ENCODE peak calls at places on chromosomes 6 and 20, in four cellular contexts. W, L, O and R are unnamed samples. For H3K27me3 and H3K4me1, the result is how much of the 10 kb centered on the place peaks cover.

GRCh38 chr6:149890629-149891045 is 7.3 kb downstream of the RAET1E start:
- DNase-seq in W (no peak), O (no peak), L (no peak), R (no peak)

GRCh38 chr6:36920049-36920448 is 34.3 kb downstream of the C6orf89 start:
- DNase-seq in O (no peak), L (no peak), W (peak), R (no peak)

GRCh38 chr20:14544688-14545087 is 207.3 kb upstream of the FLRT3 start:
- DNase-seq in L (no peak), O (no peak), W (no peak), R (no peak)

GRCh38 chr6:2947424-2947823 is 23.9 kb downstream of the SERPINB6 start:
- DNase-seq in L (no peak), W (no peak), O (no peak), R (no peak)

GRCh38 chr20:18738888-18739287 is 74.7 kb upstream of the SCP2D1 start:
- DNase-seq in W (no peak), O (no peak), L (no peak), R (no peak)

GRCh38 chr6:91376686-91377085 is 789.8 kb upstream of the MAP3K7 start:
- DNase-seq in W (peak), O (no peak), L (no peak), R (no peak)

GRCh38 chr20:56624786-56625681 is 4.1 kb upstream of the TFAP2C start:
- DNase-seq in L (no peak), W (no peak), O (no peak), R (no peak)

GRCh38 chr6:13563009-13563408 is 11.4 kb upstream of the SIRT5 start:
- DNase-seq in O (no peak), W (no peak), L (no peak), R (no peak)

GRCh38 chr6:98832282-98833100 is 1.9 kb upstream of the POU3F2 start:
- DNase-seq in W (no peak), L (no peak), O (no peak), R (no peak)

GRCh38 chr20:39004508-39004907 is 42.4 kb downstream of the DHX35 start:
- DNase-seq in O (no peak), W (peak), L (peak), R (no peak)

GRCh38 chr6:3575701-3576100 is 118.9 kb upstream of the SLC22A23 start:
- DNase-seq in O (no peak), L (no peak), W (no peak), R (peak)

GRCh38 chr20:199996-200395 is 10.5 kb upstream of the DEFB128 start:
- DNase-seq in W (no peak), L (no peak), O (no peak), R (no peak)

GRCh38 chr6:152121910-152122309 is 314.4 kb downstream of the ESR1 start:
- DNase-seq in L (no peak), W (no peak), O (no peak), R (no peak)

GRCh38 chr6:142810952-142811514 is 133.9 kb downstream of the HIVEP2 start:
- DNase-seq in L (no peak), O (no peak), W (no peak), R (no peak)

GRCh38 chr20:20706285-20706684 is 6.2 kb downstream of the RALGAPA2 start:
- DNase-seq in O (no peak), L (no peak), W (no peak), R (no peak)

GRCh38 chr6:106300944-106301343 is 24.6 kb downstream of the ATG5 start:
- DNase-seq in L (peak), O (no peak), W (no peak), R (no peak)

GRCh38 chr20:10619427-10619826 is 54.4 kb downstream of the JAG1 start:
- DNase-seq in O (no peak), W (no peak), L (no peak), R (no peak)

GRCh38 chr6:154430494-154430919 is 73.9 kb upstream of the IPCEF1 start:
- DNase-seq in W (no peak), L (no peak), O (no peak), R (no peak)

GRCh38 chr20:63767456-63767855 is 27.9 kb downstream of the SLC2A4RG start:
- DNase-seq in W (no peak), L (no peak), O (no peak), R (no peak)

GRCh38 chr6:24381476-24382219 is 21.1 kb upstream of the MRS2 start:
- DNase-seq in O (no peak), W (no peak), L (no peak), R (no peak)

GRCh38 chr20:9200620-9201019 is 131.7 kb downstream of the PLCB4 start:
- DNase-seq in O (no peak), L (no peak), W (no peak), R (no peak)

GRCh38 chr6:128230267-128230989 is 290.0 kb downstream of the PTPRK start:
- DNase-seq in L (no peak), W (peak), O (no peak), R (no peak)

GRCh38 chr6:41984623-41985022 is 43.0 kb upstream of the CCND3 start:
- DNase-seq in L (no peak), W (no peak), O (no peak), R (no peak)

GRCh38 chr6:107941627-107942026 is 16.4 kb downstream of the SEC63 start:
- DNase-seq in W (no peak), L (no peak), O (no peak), R (no peak)

GRCh38 chr6:38095054-38095453 is 275.5 kb downstream of the ZFAND3 start:
- DNase-seq in O (no peak), L (no peak), W (no peak), R (no peak)

GRCh38 chr20:62719250-62719945 is 10.8 kb downstream of the NTSR1 start:
- DNase-seq in W (no peak), O (no peak), L (no peak), R (no peak)

GRCh38 chr6:161152904-161153662 is 120.8 kb downstream of the AGPAT4 start:
- DNase-seq in O (no peak), W (no peak), L (no peak), R (no peak)

GRCh38 chr6:154598403-154598802 is 87.9 kb upstream of the CNKSR3 start:
- DNase-seq in L (no peak), W (no peak), O (no peak), R (no peak)

GRCh38 chr6:168782211-168782729 is 341.3 kb downstream of the SMOC2 start:
- DNase-seq in W (no peak), O (no peak), L (no peak), R (no peak)

GRCh38 chr6:170032197-170032596 is 258.7 kb downstream of the DLL1 start:
- DNase-seq in W (no peak), O (no peak), L (no peak), R (no peak)

GRCh38 chr6:164379786-164380185 is 929.6 kb downstream of the C6orf118 start:
- DNase-seq in W (no peak), O (no peak), L (no peak), R (no peak)

GRCh38 chr6:87393026-87393622 is 14.6 kb upstream of the CFAP206 start:
- DNase-seq in W (no peak), L (peak), O (peak), R (peak)

GRCh38 chr20:47521059-47521808 is 19.5 kb downstream of the NCOA3 start:
- DNase-seq in W (no peak), L (no peak), O (no peak), R (no peak)

GRCh38 chr20:8924539-8924938 is 144.3 kb upstream of the PLCB4 start:
- DNase-seq in L (no peak), O (no peak), W (no peak), R (no peak)

GRCh38 chr6:159608961-159609673 is 83.9 kb downstream of the SOD2 start:
- DNase-seq in L (no peak), W (no peak), O (peak), R (peak)

GRCh38 chr6:49550413-49551125 is at the start of gene C6orf141:
- DNase-seq in L (no peak), W (peak), O (no peak), R (no peak)

GRCh38 chr6:30480536-30481156 is 8.7 kb upstream of the HLA-E start:
- DNase-seq in O (no peak), W (no peak), L (peak), R (no peak)

GRCh38 chr6:139519571-139520031 is 145.2 kb upstream of the CITED2 start:
- DNase-seq in O (no peak), W (no peak), L (no peak), R (no peak)

GRCh38 chr20:55158446-55158845 is 683.1 kb downstream of the DOK5 start:
- DNase-seq in W (no peak), L (no peak), O (no peak), R (no peak)

GRCh38 chr20:61630816-61631215 is 378.8 kb downstream of the CDH4 start:
- DNase-seq in L (no peak), W (no peak), O (no peak), R (no peak)
- H3K27me3 ChIP-seq in L (under half), W (under half), O (half or more), R (under half)

DNA sequence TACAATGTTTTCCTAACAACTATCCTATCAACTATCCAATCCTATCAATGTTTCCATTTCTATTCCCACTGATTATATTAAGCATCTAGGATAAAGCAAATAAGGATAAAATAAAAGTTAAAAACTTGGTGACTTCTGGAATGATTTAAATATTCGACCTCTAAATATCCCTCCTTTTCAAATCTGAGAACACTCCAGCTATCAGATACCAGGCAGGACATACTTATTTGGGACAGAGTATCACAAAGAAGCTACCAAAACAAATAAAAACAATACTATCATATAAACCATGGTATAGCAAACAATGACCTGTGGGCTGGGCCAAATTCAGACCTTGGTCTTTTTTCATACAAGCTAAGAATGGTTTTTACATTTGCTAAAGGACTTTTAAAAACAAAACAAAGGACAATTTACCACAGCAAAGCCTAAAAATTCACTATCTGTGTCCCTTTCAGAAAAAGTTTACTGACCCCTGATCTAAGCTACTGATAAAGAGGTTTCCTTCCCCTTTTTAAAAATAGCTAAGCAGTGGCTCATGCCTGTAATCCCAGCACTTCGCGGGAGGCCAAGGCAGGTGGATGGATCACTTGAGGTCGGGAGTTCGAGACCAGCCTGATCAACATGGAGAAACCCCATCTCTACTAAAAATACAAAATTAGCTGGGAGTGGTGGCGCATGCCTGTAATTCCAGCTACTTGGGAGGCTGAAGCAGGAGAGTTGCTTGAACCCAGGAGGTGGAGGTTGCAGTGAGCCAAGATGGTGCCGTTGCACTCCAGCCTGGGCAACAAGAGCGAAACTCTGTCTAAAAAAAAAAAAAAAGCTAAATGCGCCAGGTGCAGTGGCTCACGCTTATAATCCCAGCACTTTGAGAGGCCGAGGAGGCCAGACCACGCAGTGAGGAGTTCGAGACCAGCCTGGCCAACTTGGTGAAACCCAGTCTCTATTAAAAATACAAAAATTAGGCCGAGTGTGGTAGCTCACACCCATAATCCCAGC is 6.0 kb downstream of the NUP153 start:
- DNase-seq in O (no peak), W (no peak), L (no peak), R (no peak)
- H3K4me1 ChIP-seq in O (under half), W (under half), L (half or more), R (under half)

GRCh38 chr6:34004706-34005105 is 141.2 kb downstream of the GRM4 start:
- DNase-seq in L (no peak), W (no peak), O (no peak), R (no peak)

GRCh38 chr6:34005845-34006644 is 139.8 kb downstream of the GRM4 start:
- DNase-seq in L (no peak), O (no peak), W (no peak), R (peak)

GRCh38 chr6:34001706-34002645 is 143.9 kb downstream of the GRM4 start:
- DNase-seq in W (no peak), L (no peak), O (no peak), R (no peak)

GRCh38 chr6:34000281-34000680 is 145.6 kb downstream of the GRM4 start:
- DNase-seq in L (no peak), W (no peak), O (no peak), R (no peak)

GRCh38 chr6:34003962-34004361 is 141.9 kb downstream of the GRM4 start:
- DNase-seq in O (no peak), W (no peak), L (no peak), R (no peak)
- H3K27me3 ChIP-seq in O (half or more), W (under half), L (under half), R (under half)

GRCh38 chr20:5205348-5206210 is 78.8 kb downstream of the CDS2 start:
- DNase-seq in L (peak), O (peak), W (peak), R (peak)
- H3K4me1 ChIP-seq in L (under half), O (under half), W (under half), R (under half)

DNA sequence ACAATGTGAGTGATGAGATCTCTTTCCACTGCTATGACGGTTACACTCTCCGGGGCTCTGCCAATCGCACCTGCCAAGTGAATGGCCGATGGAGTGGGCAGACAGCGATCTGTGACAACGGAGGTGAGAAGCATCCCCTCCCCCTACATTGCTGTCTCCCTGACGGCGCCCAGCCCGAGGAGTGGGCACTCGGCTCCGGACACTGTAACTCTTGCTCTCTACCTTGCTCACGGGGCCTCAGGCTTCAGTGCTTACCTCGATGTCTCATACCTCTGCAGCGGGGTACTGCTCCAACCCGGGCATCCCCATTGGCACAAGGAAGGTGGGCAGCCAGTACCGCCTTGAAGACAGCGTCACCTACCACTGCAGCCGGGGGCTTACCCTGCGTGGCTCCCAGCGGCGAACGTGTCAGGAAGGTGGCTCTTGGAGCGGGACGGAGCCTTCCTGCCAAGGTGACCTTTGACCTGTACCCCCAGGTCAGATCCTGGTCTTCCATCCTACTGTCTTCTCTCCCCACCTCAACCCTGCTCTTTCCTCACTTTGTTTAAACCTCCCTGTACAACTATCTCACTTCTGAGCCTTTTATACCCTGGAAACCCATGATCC is 1.3 kb downstream of the CFB start:
- DNase-seq in O (no peak), L (no peak), W (no peak), R (no peak)
- H3K27me3 ChIP-seq in O (under half), L (under half), W (under half), R (under half)